ENCODE peak calls at places on chromosomes 3 and 15, in ten cellular contexts. One of them, this sample, is unnamed.

GRCh38 chr15:70069716-70070115 is 28.0 kb downstream of the TLE3 start:
- DNase-seq in neural progenitor cell: no peak
- DNase-seq in astrocyte: no peak
- DNase-seq in SK-MEL-5: no peak
- DNase-seq in endodermal cell: no peak
- DNase-seq in NB4: no peak
- DNase-seq in activated T-helper 1 cell treated with anti-CD3 and anti-CD28 coated beads, Interleukin-2, amount 50 U/mL, for 16 hours: no peak
- DNase-seq in cardiac muscle cell: no peak
- DNase-seq in NCI-H1694: no peak
- DNase-seq in activated CD4-positive, alpha-beta memory T cell treated with anti-CD3 and anti-CD28 coated beads, Interleukin-2, amount 10 ng/mL, durations not matched to agents 7 days and 5 days: no peak
- DNase-seq in this sample: no peak

GRCh38 chr3:56467108-56467507 is 1.2 kb downstream of the ERC2 start:
- DNase-seq in neural progenitor cell: peak; percentile 96
- DNase-seq in astrocyte: peak; percentile 78
- DNase-seq in SK-MEL-5: peak; percentile 73
- DNase-seq in endodermal cell: peak; percentile 97
- DNase-seq in NB4: no peak
- DNase-seq in activated T-helper 1 cell treated with anti-CD3 and anti-CD28 coated beads, Interleukin-2, amount 50 U/mL, for 16 hours: no peak
- DNase-seq in cardiac muscle cell: peak; percentile 96
- DNase-seq in NCI-H1694: peak; percentile 57
- DNase-seq in activated CD4-positive, alpha-beta memory T cell treated with anti-CD3 and anti-CD28 coated beads, Interleukin-2, amount 10 ng/mL, durations not matched to agents 7 days and 5 days: no peak
- DNase-seq in this sample: peak; percentile 85

GRCh38 chr3:158167737-158168469 is 58.0 kb downstream of the RSRC1 start:
- DNase-seq in neural progenitor cell: no peak
- DNase-seq in astrocyte: peak; percentile 98
- DNase-seq in SK-MEL-5: peak; percentile 65
- DNase-seq in endodermal cell: no peak
- DNase-seq in NB4: peak; percentile 92
- DNase-seq in activated T-helper 1 cell treated with anti-CD3 and anti-CD28 coated beads, Interleukin-2, amount 50 U/mL, for 16 hours: no peak
- DNase-seq in cardiac muscle cell: no peak
- DNase-seq in NCI-H1694: no peak
- DNase-seq in activated CD4-positive, alpha-beta memory T cell treated with anti-CD3 and anti-CD28 coated beads, Interleukin-2, amount 10 ng/mL, durations not matched to agents 7 days and 5 days: peak; percentile 17
- DNase-seq in this sample: peak; percentile 99

GRCh38 chr3:38047896-38048295 is 8.9 kb downstream of the DLEC1 start:
- DNase-seq in neural progenitor cell: no peak
- DNase-seq in astrocyte: no peak
- DNase-seq in SK-MEL-5: no peak
- DNase-seq in endodermal cell: no peak
- DNase-seq in NB4: no peak
- DNase-seq in activated T-helper 1 cell treated with anti-CD3 and anti-CD28 coated beads, Interleukin-2, amount 50 U/mL, for 16 hours: no peak
- DNase-seq in cardiac muscle cell: no peak
- DNase-seq in NCI-H1694: no peak
- DNase-seq in activated CD4-positive, alpha-beta memory T cell treated with anti-CD3 and anti-CD28 coated beads, Interleukin-2, amount 10 ng/mL, durations not matched to agents 7 days and 5 days: no peak
- DNase-seq in this sample: no peak

GRCh38 chr3:176953106-176954080 is 243.9 kb downstream of the TBL1XR1 start:
- DNase-seq in neural progenitor cell: no peak
- DNase-seq in astrocyte: peak; percentile 51
- DNase-seq in SK-MEL-5: no peak
- DNase-seq in endodermal cell: no peak
- DNase-seq in NB4: no peak
- DNase-seq in activated T-helper 1 cell treated with anti-CD3 and anti-CD28 coated beads, Interleukin-2, amount 50 U/mL, for 16 hours: no peak
- DNase-seq in cardiac muscle cell: no peak
- DNase-seq in NCI-H1694: no peak
- DNase-seq in activated CD4-positive, alpha-beta memory T cell treated with anti-CD3 and anti-CD28 coated beads, Interleukin-2, amount 10 ng/mL, durations not matched to agents 7 days and 5 days: no peak
- DNase-seq in this sample: peak; percentile 85

GRCh38 chr3:195003006-195003892 is 267.7 kb downstream of the XXYLT1 start:
- DNase-seq in neural progenitor cell: no peak
- DNase-seq in astrocyte: no peak
- DNase-seq in SK-MEL-5: no peak
- DNase-seq in endodermal cell: peak; percentile 34
- DNase-seq in NB4: peak; percentile 98
- DNase-seq in activated T-helper 1 cell treated with anti-CD3 and anti-CD28 coated beads, Interleukin-2, amount 50 U/mL, for 16 hours: no peak
- DNase-seq in cardiac muscle cell: no peak
- DNase-seq in NCI-H1694: no peak
- DNase-seq in activated CD4-positive, alpha-beta memory T cell treated with anti-CD3 and anti-CD28 coated beads, Interleukin-2, amount 10 ng/mL, durations not matched to agents 7 days and 5 days: peak; percentile 5
- DNase-seq in this sample: no peak

GRCh38 chr3:15197340-15198029 is 8.6 kb upstream of the CAPN7 start:
- DNase-seq in neural progenitor cell: no peak
- DNase-seq in astrocyte: no peak
- DNase-seq in SK-MEL-5: no peak
- DNase-seq in endodermal cell: no peak
- DNase-seq in NB4: no peak
- DNase-seq in activated T-helper 1 cell treated with anti-CD3 and anti-CD28 coated beads, Interleukin-2, amount 50 U/mL, for 16 hours: no peak
- DNase-seq in cardiac muscle cell: no peak
- DNase-seq in NCI-H1694: no peak
- DNase-seq in activated CD4-positive, alpha-beta memory T cell treated with anti-CD3 and anti-CD28 coated beads, Interleukin-2, amount 10 ng/mL, durations not matched to agents 7 days and 5 days: no peak
- DNase-seq in this sample: no peak

GRCh38 chr3:43477600-43477999 is 144.2 kb downstream of the ANO10 start:
- DNase-seq in neural progenitor cell: no peak
- DNase-seq in astrocyte: no peak
- DNase-seq in SK-MEL-5: no peak
- DNase-seq in endodermal cell: no peak
- DNase-seq in NB4: no peak
- DNase-seq in activated T-helper 1 cell treated with anti-CD3 and anti-CD28 coated beads, Interleukin-2, amount 50 U/mL, for 16 hours: peak; percentile 32
- DNase-seq in cardiac muscle cell: no peak
- DNase-seq in NCI-H1694: no peak
- DNase-seq in activated CD4-positive, alpha-beta memory T cell treated with anti-CD3 and anti-CD28 coated beads, Interleukin-2, amount 10 ng/mL, durations not matched to agents 7 days and 5 days: peak; percentile 82
- DNase-seq in this sample: no peak

GRCh38 chr3:13528217-13528801 is 20.6 kb upstream of the FBLN2 start:
- DNase-seq in neural progenitor cell: peak; percentile 83
- DNase-seq in astrocyte: no peak
- DNase-seq in SK-MEL-5: peak; percentile 78
- DNase-seq in endodermal cell: peak; percentile 89
- DNase-seq in NB4: peak; percentile 28
- DNase-seq in activated T-helper 1 cell treated with anti-CD3 and anti-CD28 coated beads, Interleukin-2, amount 50 U/mL, for 16 hours: no peak
- DNase-seq in cardiac muscle cell: peak; percentile 45
- DNase-seq in NCI-H1694: no peak
- DNase-seq in activated CD4-positive, alpha-beta memory T cell treated with anti-CD3 and anti-CD28 coated beads, Interleukin-2, amount 10 ng/mL, durations not matched to agents 7 days and 5 days: no peak
- DNase-seq in this sample: no peak

GRCh38 chr3:65568497-65568896 is 470.2 kb downstream of the MAGI1 start:
- DNase-seq in neural progenitor cell: no peak
- DNase-seq in astrocyte: no peak
- DNase-seq in SK-MEL-5: no peak
- DNase-seq in endodermal cell: no peak
- DNase-seq in NB4: no peak
- DNase-seq in activated T-helper 1 cell treated with anti-CD3 and anti-CD28 coated beads, Interleukin-2, amount 50 U/mL, for 16 hours: no peak
- DNase-seq in cardiac muscle cell: no peak
- DNase-seq in NCI-H1694: no peak
- DNase-seq in activated CD4-positive, alpha-beta memory T cell treated with anti-CD3 and anti-CD28 coated beads, Interleukin-2, amount 10 ng/mL, durations not matched to agents 7 days and 5 days: no peak
- DNase-seq in this sample: no peak

GRCh38 chr3:195823998-195824397 is 12.3 kb upstream of the MUC4 start:
- DNase-seq in neural progenitor cell: peak; percentile 20
- DNase-seq in astrocyte: peak; percentile 35
- DNase-seq in SK-MEL-5: no peak
- DNase-seq in endodermal cell: no peak
- DNase-seq in NB4: peak; percentile 15
- DNase-seq in activated T-helper 1 cell treated with anti-CD3 and anti-CD28 coated beads, Interleukin-2, amount 50 U/mL, for 16 hours: no peak
- DNase-seq in cardiac muscle cell: no peak
- DNase-seq in NCI-H1694: no peak
- DNase-seq in activated CD4-positive, alpha-beta memory T cell treated with anti-CD3 and anti-CD28 coated beads, Interleukin-2, amount 10 ng/mL, durations not matched to agents 7 days and 5 days: no peak
- DNase-seq in this sample: peak; percentile 24

GRCh38 chr3:187804120-187805106 is 59.1 kb upstream of the BCL6 start:
- DNase-seq in neural progenitor cell: no peak
- DNase-seq in astrocyte: no peak
- DNase-seq in SK-MEL-5: no peak
- DNase-seq in endodermal cell: no peak
- DNase-seq in NB4: no peak
- DNase-seq in activated T-helper 1 cell treated with anti-CD3 and anti-CD28 coated beads, Interleukin-2, amount 50 U/mL, for 16 hours: no peak
- DNase-seq in cardiac muscle cell: no peak
- DNase-seq in NCI-H1694: no peak
- DNase-seq in activated CD4-positive, alpha-beta memory T cell treated with anti-CD3 and anti-CD28 coated beads, Interleukin-2, amount 10 ng/mL, durations not matched to agents 7 days and 5 days: no peak
- DNase-seq in this sample: no peak

GRCh38 chr15:82946155-82946701 is 6.3 kb downstream of the HOMER2 start:
- DNase-seq in neural progenitor cell: no peak
- DNase-seq in astrocyte: no peak
- DNase-seq in SK-MEL-5: no peak
- DNase-seq in endodermal cell: no peak
- DNase-seq in NB4: no peak
- DNase-seq in activated T-helper 1 cell treated with anti-CD3 and anti-CD28 coated beads, Interleukin-2, amount 50 U/mL, for 16 hours: no peak
- DNase-seq in cardiac muscle cell: no peak
- DNase-seq in NCI-H1694: no peak
- DNase-seq in activated CD4-positive, alpha-beta memory T cell treated with anti-CD3 and anti-CD28 coated beads, Interleukin-2, amount 10 ng/mL, durations not matched to agents 7 days and 5 days: no peak
- DNase-seq in this sample: no peak

GRCh38 chr3:16122661-16123060 is 51.8 kb upstream of the GALNT15 start:
- DNase-seq in neural progenitor cell: no peak
- DNase-seq in astrocyte: no peak
- DNase-seq in SK-MEL-5: peak; percentile 38
- DNase-seq in endodermal cell: no peak
- DNase-seq in NB4: no peak
- DNase-seq in activated T-helper 1 cell treated with anti-CD3 and anti-CD28 coated beads, Interleukin-2, amount 50 U/mL, for 16 hours: no peak
- DNase-seq in cardiac muscle cell: no peak
- DNase-seq in NCI-H1694: no peak
- DNase-seq in activated CD4-positive, alpha-beta memory T cell treated with anti-CD3 and anti-CD28 coated beads, Interleukin-2, amount 10 ng/mL, durations not matched to agents 7 days and 5 days: no peak
- DNase-seq in this sample: no peak

GRCh38 chr3:155995525-155996370 is 124.6 kb upstream of the KCNAB1 start:
- DNase-seq in neural progenitor cell: peak; percentile 56
- DNase-seq in astrocyte: peak; percentile 45
- DNase-seq in SK-MEL-5: peak; percentile 68
- DNase-seq in endodermal cell: no peak
- DNase-seq in NB4: peak; percentile 58
- DNase-seq in activated T-helper 1 cell treated with anti-CD3 and anti-CD28 coated beads, Interleukin-2, amount 50 U/mL, for 16 hours: no peak
- DNase-seq in cardiac muscle cell: peak; percentile 48
- DNase-seq in NCI-H1694: peak; percentile 50
- DNase-seq in activated CD4-positive, alpha-beta memory T cell treated with anti-CD3 and anti-CD28 coated beads, Interleukin-2, amount 10 ng/mL, durations not matched to agents 7 days and 5 days: no peak
- DNase-seq in this sample: peak; percentile 60

GRCh38 chr3:38153986-38154608 is 11.2 kb upstream of the OXSR1 start:
- DNase-seq in neural progenitor cell: no peak
- DNase-seq in astrocyte: no peak
- DNase-seq in SK-MEL-5: no peak
- DNase-seq in endodermal cell: no peak
- DNase-seq in NB4: peak; percentile 55
- DNase-seq in activated T-helper 1 cell treated with anti-CD3 and anti-CD28 coated beads, Interleukin-2, amount 50 U/mL, for 16 hours: no peak
- DNase-seq in cardiac muscle cell: no peak
- DNase-seq in NCI-H1694: no peak
- DNase-seq in activated CD4-positive, alpha-beta memory T cell treated with anti-CD3 and anti-CD28 coated beads, Interleukin-2, amount 10 ng/mL, durations not matched to agents 7 days and 5 days: no peak
- DNase-seq in this sample: peak; percentile 98

GRCh38 chr3:149527531-149528343 is 53.2 kb downstream of the TM4SF4 start:
- DNase-seq in neural progenitor cell: peak; percentile 29
- DNase-seq in astrocyte: no peak
- DNase-seq in SK-MEL-5: peak; percentile 91
- DNase-seq in endodermal cell: no peak
- DNase-seq in NB4: no peak
- DNase-seq in activated T-helper 1 cell treated with anti-CD3 and anti-CD28 coated beads, Interleukin-2, amount 50 U/mL, for 16 hours: no peak
- DNase-seq in cardiac muscle cell: peak; percentile 24
- DNase-seq in NCI-H1694: no peak
- DNase-seq in activated CD4-positive, alpha-beta memory T cell treated with anti-CD3 and anti-CD28 coated beads, Interleukin-2, amount 10 ng/mL, durations not matched to agents 7 days and 5 days: no peak
- DNase-seq in this sample: no peak

GRCh38 chr15:91468861-91469260 is 368.8 kb downstream of the SV2B start:
- DNase-seq in neural progenitor cell: peak; percentile 26
- DNase-seq in astrocyte: no peak
- DNase-seq in SK-MEL-5: no peak
- DNase-seq in endodermal cell: peak; percentile 84
- DNase-seq in NB4: no peak
- DNase-seq in activated T-helper 1 cell treated with anti-CD3 and anti-CD28 coated beads, Interleukin-2, amount 50 U/mL, for 16 hours: no peak
- DNase-seq in cardiac muscle cell: no peak
- DNase-seq in NCI-H1694: no peak
- DNase-seq in activated CD4-positive, alpha-beta memory T cell treated with anti-CD3 and anti-CD28 coated beads, Interleukin-2, amount 10 ng/mL, durations not matched to agents 7 days and 5 days: no peak
- DNase-seq in this sample: no peak

This sample was measured in amniotic epithelial cell.